ENCODE peak calls at places on chromosomes 16 and 17, in four cellular contexts. H is activated B cell treated with CpG ODN at 0.5 μM for 24 hours, G is ovary, Z is psoas muscle. C is an unnamed sample.

GRCh38 chr17:63941162-63941561 is 9.0 kb upstream of the CD79B start:
- DNase-seq in G (no peak), H (no peak), Z (no peak), C (no peak)

GRCh38 chr17:8873801-8874715 is 6.6 kb upstream of the PIK3R6 start:
- DNase-seq in H (no peak), Z (no peak), G (no peak), C (no peak)

GRCh38 chr16:59296002-59296401 is 561.9 kb upstream of the GOT2 start:
- DNase-seq in H (no peak), G (no peak), Z (no peak), C (no peak)

GRCh38 chr17:45311762-45312476 is 4.9 kb downstream of the MAP3K14 start:
- DNase-seq in G (no peak), H (no peak), Z (peak; percentile 68), C (no peak)

GRCh38 chr17:80081596-80081995 is 19.8 kb upstream of the GAA start:
- DNase-seq in H (no peak), G (no peak), Z (peak; percentile 14), C (no peak)

GRCh38 chr17:36939944-36940312 is 2.7 kb downstream of the LHX1 start:
- DNase-seq in G (no peak), Z (no peak), H (no peak), C (no peak)

GRCh38 chr17:37605081-37605480 is 4.1 kb downstream of the SYNRG start:
- DNase-seq in Z (no peak), H (no peak), G (no peak), C (no peak)

GRCh38 chr17:44919885-44920564 is 4.7 kb upstream of the GFAP start:
- DNase-seq in Z (peak; percentile 79), H (peak; percentile 42), G (peak; percentile 84), C (peak; percentile 86)

GRCh38 chr17:7927596-7927995 is 2.1 kb downstream of the KCNAB3 start:
- DNase-seq in H (no peak), Z (no peak), G (no peak), C (no peak)

GRCh38 chr16:76577003-76577402 is 299.8 kb downstream of the CNTNAP4 start:
- DNase-seq in Z (no peak), G (no peak), H (no peak), C (no peak)

GRCh38 chr17:59846391-59847165 is 46.2 kb downstream of the TUBD1 start:
- DNase-seq in H (peak; percentile 33), G (peak; percentile 60), Z (peak; percentile 41), C (no peak)

GRCh38 chr16:16861546-16861945 is 482.6 kb downstream of the NPIPA7 start:
- DNase-seq in H (peak; percentile 18), Z (peak; percentile 19), G (peak; percentile 31), C (no peak)

GRCh38 chr16:11497329-11497805 is 89.4 kb downstream of the LITAF start:
- DNase-seq in G (peak; percentile 80), Z (peak; percentile 92), H (no peak), C (no peak)

GRCh38 chr17:37657202-37657601 is 14.0 kb upstream of the DDX52 start:
- DNase-seq in Z (no peak), G (no peak), H (no peak), C (no peak)

GRCh38 chr17:30344283-30345088 is 10.6 kb upstream of the TMIGD1 start:
- DNase-seq in H (no peak), Z (no peak), G (peak; percentile 21), C (no peak)

GRCh38 chr17:48077555-48077954 is 23.7 kb downstream of the CBX1 start:
- DNase-seq in H (no peak), Z (no peak), G (no peak), C (no peak)

GRCh38 chr17:40530988-40531971 is 29.9 kb upstream of the TNS4 start:
- DNase-seq in G (peak; percentile 38), Z (no peak), H (no peak), C (no peak)

GRCh38 chr17:79385962-79386563 is 224.8 kb downstream of the RBFOX3 start:
- DNase-seq in G (no peak), H (no peak), Z (no peak), C (no peak)

GRCh38 chr16:23290189-23291062 is 11.7 kb upstream of the SCNN1B start:
- DNase-seq in Z (no peak), G (no peak), H (no peak), C (no peak)

GRCh38 chr17:50033316-50033715 is 22.6 kb upstream of the ITGA3 start:
- DNase-seq in G (no peak), Z (no peak), H (no peak), C (no peak)

GRCh38 chr17:2087597-2088211 is 32.8 kb downstream of the HIC1 start:
- DNase-seq in Z (no peak), G (no peak), H (peak; percentile 48), C (no peak)

GRCh38 chr16:27745348-27745747 is 195.4 kb downstream of the KATNIP start:
- DNase-seq in G (no peak), Z (no peak), H (no peak), C (no peak)

GRCh38 chr16:12231666-12232065 is 255.1 kb downstream of the SNX29 start:
- DNase-seq in G (no peak), H (no peak), Z (no peak), C (no peak)

GRCh38 chr17:77772461-77772897 is 186.0 kb upstream of the TNRC6C start:
- DNase-seq in G (no peak), Z (peak; percentile 57), H (peak; percentile 50), C (no peak)

GRCh38 chr17:15469260-15469659 is 1.8 kb upstream of the CDRT4 start:
- DNase-seq in H (no peak), G (no peak), Z (peak; percentile 59), C (no peak)

GRCh38 chr17:77471984-77472836 is 331.4 kb downstream of the SEC14L1 start:
- DNase-seq in Z (no peak), G (peak; percentile 72), H (no peak), C (no peak)

GRCh38 chr16:20814761-20815160 is 8.4 kb downstream of the REXO5 start:
- DNase-seq in G (no peak), H (no peak), Z (no peak), C (no peak)

GRCh38 chr16:14249291-14250032 is 178.3 kb downstream of the MRTFB start:
- DNase-seq in H (no peak), G (peak; percentile 35), Z (no peak), C (no peak)

GRCh38 chr16:56268799-56269198 is 77.5 kb downstream of the GNAO1 start:
- DNase-seq in Z (no peak), H (no peak), G (no peak), C (no peak)

GRCh38 chr16:46743232-46743719 is 4.9 kb downstream of the MYLK3 start:
- DNase-seq in Z (no peak), H (peak; percentile 38), G (no peak), C (no peak)

GRCh38 chr16:25635449-25635848 is 56.3 kb upstream of the HS3ST4 start:
- DNase-seq in H (no peak), Z (no peak), G (no peak), C (no peak)

DNA sequence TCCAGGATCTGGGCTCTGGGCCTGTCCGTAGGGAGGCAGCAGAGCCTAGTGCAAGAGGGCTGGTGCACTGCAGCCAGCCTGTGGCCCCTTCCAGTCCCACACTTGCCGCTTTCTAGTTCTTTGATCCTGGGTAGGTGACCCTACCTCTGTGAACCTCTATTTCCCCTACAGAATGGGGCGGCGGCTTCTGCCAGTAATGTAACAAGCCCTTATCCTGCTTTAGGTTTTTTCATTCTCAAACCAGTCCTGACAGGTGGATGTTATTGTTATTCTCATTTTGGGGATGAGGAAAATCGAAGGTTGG is 744 bp downstream of the E4F1 start:
- DNase-seq in G (no peak), Z (no peak), H (no peak), C (no peak)
- TF ChIP-seq CTCF in G (no peak), Z (no peak), H (no peak), C (no peak)

GRCh38 chr16:80583466-80583865 is 42.7 kb downstream of the DYNLRB2 start:
- DNase-seq in G (no peak), Z (no peak), H (no peak), C (no peak)
- TF ChIP-seq CTCF in G (no peak), Z (no peak), H (no peak), C (no peak)

DNA sequence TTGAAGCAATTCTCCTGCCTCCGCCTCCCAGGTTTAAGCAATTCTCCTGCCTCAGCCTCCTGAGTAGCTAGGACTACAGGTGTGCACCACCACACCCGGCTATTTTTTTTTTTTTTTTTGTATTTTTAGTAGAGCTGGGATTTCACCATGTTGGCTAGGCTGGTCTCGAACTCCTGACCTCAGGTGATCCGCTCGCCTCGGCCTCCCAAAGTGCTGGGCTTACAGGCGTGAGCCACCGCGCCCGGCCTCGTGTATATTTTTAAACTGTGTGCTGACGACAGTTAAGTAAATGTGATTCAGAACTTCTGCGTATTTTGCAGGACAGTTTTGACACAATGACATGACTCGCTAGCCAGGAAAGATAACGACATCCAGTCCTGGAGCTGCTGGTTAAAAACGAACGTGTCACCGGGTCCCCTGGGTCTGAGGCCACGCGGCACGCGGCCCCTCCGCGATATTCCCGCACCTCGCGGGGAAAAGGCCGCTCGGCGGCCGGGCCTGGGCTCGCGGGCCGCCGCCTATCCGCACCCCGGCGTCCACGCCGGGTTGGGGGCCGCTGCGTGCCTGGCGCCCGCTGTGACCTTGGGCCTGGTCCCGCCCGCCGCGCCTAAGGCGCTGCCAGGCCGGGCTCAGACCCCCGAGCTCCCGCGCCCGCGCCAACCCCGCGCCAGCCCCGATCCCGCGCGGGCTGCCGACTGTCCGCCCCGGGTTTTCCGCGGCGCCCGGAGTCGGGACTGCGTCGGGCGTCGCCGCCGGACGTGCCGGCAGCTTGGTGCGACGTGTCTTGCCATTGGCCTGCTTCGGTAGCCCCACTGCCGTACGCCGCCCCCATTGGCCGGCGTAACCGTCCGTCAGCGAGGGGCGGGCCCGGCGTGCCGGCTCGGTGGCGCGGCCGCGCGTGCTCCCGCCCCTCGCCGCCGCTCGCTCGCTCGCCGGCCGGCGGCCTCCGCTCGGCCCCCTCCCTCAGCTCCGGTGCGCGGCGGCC is at the start of gene FOXK2:
- DNase-seq in Z (peak; percentile 96), G (peak; percentile 92), H (peak; percentile 99), C (peak; percentile 94)
- TF ChIP-seq CTCF in Z (no peak), G (peak; percentile 32), H (no peak), C (no peak)

GRCh38 chr16:85751665-85752501 is 987 bp upstream of the C16orf74 start:
- DNase-seq in H (peak; percentile 42), Z (no peak), G (peak; percentile 29), C (no peak)

GRCh38 chr16:85750827-85751641 is at the start of gene C16orf74:
- DNase-seq in G (peak; percentile 47), H (peak; percentile 65), Z (peak; percentile 44), C (no peak)

GRCh38 chr16:85752511-85753420 is 1.9 kb upstream of the C16orf74 start:
- DNase-seq in G (no peak), Z (no peak), H (peak; percentile 49), C (no peak)

GRCh38 chr16:85749686-85750020 is 1.2 kb downstream of the C16orf74 start:
- DNase-seq in H (no peak), Z (no peak), G (no peak), C (no peak)

DNA sequence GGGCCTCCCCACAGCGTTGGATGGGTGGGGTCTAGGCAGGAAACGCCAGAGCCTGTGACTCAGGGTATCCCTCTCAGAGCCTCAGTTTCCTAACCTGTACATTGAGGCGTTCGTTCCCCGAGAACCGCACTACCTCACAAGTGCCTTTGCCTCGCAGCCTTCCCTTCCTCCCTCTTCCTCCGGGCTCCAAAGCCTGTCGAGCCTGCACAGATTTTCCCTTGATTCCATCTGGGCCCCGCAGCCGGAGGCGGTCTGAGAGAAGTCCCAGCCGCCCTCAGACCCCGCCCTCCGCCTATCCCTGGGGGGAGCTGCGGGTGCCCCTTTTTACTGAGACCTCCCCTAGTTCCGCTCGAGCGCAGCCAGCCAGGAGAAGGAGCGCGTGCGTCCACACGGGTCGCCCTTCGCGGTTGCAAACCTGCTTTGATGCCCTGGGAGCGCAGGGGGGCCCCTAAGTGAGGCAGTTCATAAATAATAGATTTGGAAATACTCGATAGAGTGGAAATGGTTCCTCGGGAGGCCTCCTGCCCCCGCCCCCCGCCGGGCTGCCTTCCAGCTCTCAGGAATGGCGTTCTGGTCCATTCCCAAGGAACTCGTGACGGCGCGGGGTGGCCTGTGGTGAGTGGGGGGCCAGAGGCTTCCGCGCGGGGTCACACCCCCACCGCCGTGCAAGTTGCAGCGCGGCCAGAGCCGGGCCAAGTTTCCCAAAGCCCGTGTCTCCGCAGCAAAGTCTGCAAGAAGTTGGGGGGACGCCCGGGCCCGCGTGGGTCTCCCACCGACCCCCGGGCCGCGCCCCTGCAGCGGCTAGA is 672 bp downstream of the C16orf74 start:
- DNase-seq in H (peak; percentile 68), G (peak; percentile 44), Z (no peak), C (no peak)
- TF ChIP-seq CTCF in H (no peak), G (no peak), Z (no peak), C (no peak)